ENCODE peak calls at places on chromosomes 13 and 19, in four cellular contexts. V is cardiac muscle cell, O is heart right ventricle, P is HFF-Myc. G is an unnamed sample.

GRCh38 chr19:29293292-29293691 is 80.3 kb upstream of the UQCRFS1 start:
- DNase-seq in V (no peak), O (no peak), P (no peak), G (no peak)

GRCh38 chr19:47713046-47714021 is at the start of gene EHD2:
- DNase-seq in O (peak), P (no peak), V (peak), G (no peak)

GRCh38 chr19:9847087-9847671 is 12.1 kb downstream of the PIN1 start:
- DNase-seq in O (no peak), V (peak), P (peak), G (no peak)

GRCh38 chr13:32253911-32254399 is 61.2 kb downstream of the ZAR1L start:
- DNase-seq in O (no peak), V (no peak), P (no peak), G (no peak)

GRCh38 chr19:53785196-53785889 is 38.8 kb downstream of the NLRP12 start:
- DNase-seq in P (no peak), V (no peak), O (no peak), G (no peak)

GRCh38 chr13:21719463-21719862 is 48.6 kb downstream of the FGF9 start:
- DNase-seq in P (no peak), V (no peak), O (no peak), G (no peak)

GRCh38 chr19:49117677-49118564 is 1.0 kb downstream of the C19orf73 start:
- DNase-seq in O (peak), V (no peak), P (no peak), G (no peak)

GRCh38 chr19:48975947-48976847 is 11.1 kb downstream of the FTL start:
- DNase-seq in O (no peak), V (no peak), P (no peak), G (no peak)

GRCh38 chr13:104953588-104953987 is 1581.9 kb downstream of the EFNB2 start:
- DNase-seq in O (no peak), P (no peak), V (peak), G (no peak)

GRCh38 chr13:98504371-98504963 is 72.4 kb downstream of the STK24 start:
- DNase-seq in P (no peak), V (no peak), O (no peak), G (no peak)

GRCh38 chr13:20405691-20406090 is 120.0 kb downstream of the CRYL1 start:
- DNase-seq in V (no peak), P (no peak), O (no peak), G (no peak)

GRCh38 chr13:28717170-28717569 is 1.6 kb downstream of the SLC46A3 start:
- DNase-seq in O (no peak), P (no peak), V (no peak), G (no peak)

GRCh38 chr19:46756544-46756888 is 10.3 kb upstream of the STRN4 start:
- DNase-seq in V (no peak), O (peak), P (no peak), G (no peak)

GRCh38 chr19:2813235-2814160 is 6.2 kb upstream of the ZNF554 start:
- DNase-seq in O (no peak), V (no peak), P (no peak), G (no peak)

GRCh38 chr13:110639935-110640334 is 24.6 kb downstream of the NAXD start:
- DNase-seq in P (no peak), V (no peak), O (no peak), G (no peak)

GRCh38 chr19:54684537-54684936 is 21.8 kb downstream of the LILRB4 start:
- DNase-seq in V (peak), O (no peak), P (no peak), G (no peak)

GRCh38 chr13:99665716-99666115 is 164.4 kb downstream of the TM9SF2 start:
- DNase-seq in O (no peak), V (no peak), P (no peak), G (no peak)

GRCh38 chr19:410243-410781 is 1.4 kb upstream of the C2CD4C start:
- DNase-seq in O (no peak), V (no peak), P (no peak), G (no peak)

GRCh38 chr19:34475026-34475974 is 6.3 kb upstream of the WTIP start:
- DNase-seq in P (peak), O (no peak), V (peak), G (peak)

GRCh38 chr19:29454109-29454508 is 71.7 kb upstream of the VSTM2B start:
- DNase-seq in P (no peak), V (no peak), O (no peak), G (no peak)

GRCh38 chr13:110445722-110446569 is 115.6 kb downstream of the RAB20 start:
- DNase-seq in P (no peak), V (no peak), O (no peak), G (no peak)

GRCh38 chr13:112042496-112042895 is 24.5 kb upstream of the SOX1 start:
- DNase-seq in V (no peak), P (no peak), O (no peak), G (no peak)

GRCh38 chr19:48698046-48698445 is 2.3 kb downstream of the FUT2 start:
- DNase-seq in V (peak), O (no peak), P (peak), G (no peak)

GRCh38 chr13:108834193-108834592 is 204.8 kb downstream of the MYO16 start:
- DNase-seq in P (no peak), O (no peak), V (no peak), G (no peak)

GRCh38 chr13:95298971-95299627 is 2.2 kb downstream of the ABCC4 start:
- DNase-seq in V (peak), P (peak), O (no peak), G (no peak)

GRCh38 chr13:34863360-34864135 is 78.5 kb upstream of the NBEA start:
- DNase-seq in O (no peak), V (peak), P (peak), G (peak)

GRCh38 chr13:56352356-56352755 is 788.4 kb upstream of the PRR20A start:
- DNase-seq in V (no peak), O (no peak), P (no peak), G (peak)

GRCh38 chr19:34485831-34486230 is 4.3 kb downstream of the WTIP start:
- DNase-seq in O (no peak), P (no peak), V (no peak), G (no peak)

GRCh38 chr13:99434258-99434788 is 66.9 kb upstream of the TM9SF2 start:
- DNase-seq in O (no peak), V (no peak), P (no peak), G (no peak)

GRCh38 chr19:47699360-47699917 is 13.8 kb upstream of the EHD2 start:
- DNase-seq in O (no peak), P (no peak), V (peak), G (no peak)

GRCh38 chr13:27621116-27621365 is 651 bp upstream of the POLR1D start:
- DNase-seq in P (no peak), V (no peak), O (no peak), G (no peak)

GRCh38 chr13:27621366-27622101 is at the start of gene POLR1D:
- DNase-seq in P (no peak), V (peak), O (peak), G (no peak)

GRCh38 chr13:27619093-27619705 is 1.1 kb downstream of the LNX2 start:
- DNase-seq in V (peak), P (no peak), O (no peak), G (no peak)

GRCh38 chr13:27620377-27621115 is at the start of gene LNX2:
- DNase-seq in O (peak), V (peak), P (peak), G (no peak)

DNA sequence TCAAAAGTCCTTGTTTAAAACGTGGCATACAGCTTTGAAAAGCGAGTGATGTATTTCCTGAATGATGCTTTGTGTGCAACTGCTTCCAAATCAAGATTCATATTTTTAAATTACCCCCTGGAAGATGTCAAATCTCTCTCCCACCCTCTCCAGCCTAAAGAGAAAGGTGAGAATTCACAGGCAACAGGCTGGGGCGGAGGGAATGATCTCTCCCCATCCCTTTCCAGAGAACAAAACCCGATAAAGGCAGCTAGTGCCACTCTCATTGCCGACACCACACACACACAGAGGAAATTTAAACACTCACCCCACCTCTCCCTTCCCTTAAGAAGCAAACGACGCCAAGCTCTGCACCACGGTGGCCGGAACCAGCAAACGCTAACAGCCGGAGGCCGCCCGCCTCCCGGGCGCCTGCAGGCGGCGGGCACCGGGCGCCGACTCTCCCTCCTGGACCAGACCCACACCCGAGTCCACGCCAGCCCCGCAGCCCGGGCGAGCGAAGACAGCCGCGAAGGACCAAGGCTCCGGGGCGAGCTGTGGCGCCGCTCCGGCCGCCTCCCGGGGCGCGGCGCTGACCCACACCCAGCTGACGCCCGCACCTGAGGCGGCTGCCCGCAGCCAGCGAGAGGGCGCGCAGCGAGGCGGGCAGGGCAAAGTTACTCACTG is 485 bp downstream of the LNX2 start:
- DNase-seq in V (peak), P (no peak), O (peak), G (no peak)
- TF ChIP-seq CTCF in V (peak), P (no peak), O (peak), G (peak)

DNA sequence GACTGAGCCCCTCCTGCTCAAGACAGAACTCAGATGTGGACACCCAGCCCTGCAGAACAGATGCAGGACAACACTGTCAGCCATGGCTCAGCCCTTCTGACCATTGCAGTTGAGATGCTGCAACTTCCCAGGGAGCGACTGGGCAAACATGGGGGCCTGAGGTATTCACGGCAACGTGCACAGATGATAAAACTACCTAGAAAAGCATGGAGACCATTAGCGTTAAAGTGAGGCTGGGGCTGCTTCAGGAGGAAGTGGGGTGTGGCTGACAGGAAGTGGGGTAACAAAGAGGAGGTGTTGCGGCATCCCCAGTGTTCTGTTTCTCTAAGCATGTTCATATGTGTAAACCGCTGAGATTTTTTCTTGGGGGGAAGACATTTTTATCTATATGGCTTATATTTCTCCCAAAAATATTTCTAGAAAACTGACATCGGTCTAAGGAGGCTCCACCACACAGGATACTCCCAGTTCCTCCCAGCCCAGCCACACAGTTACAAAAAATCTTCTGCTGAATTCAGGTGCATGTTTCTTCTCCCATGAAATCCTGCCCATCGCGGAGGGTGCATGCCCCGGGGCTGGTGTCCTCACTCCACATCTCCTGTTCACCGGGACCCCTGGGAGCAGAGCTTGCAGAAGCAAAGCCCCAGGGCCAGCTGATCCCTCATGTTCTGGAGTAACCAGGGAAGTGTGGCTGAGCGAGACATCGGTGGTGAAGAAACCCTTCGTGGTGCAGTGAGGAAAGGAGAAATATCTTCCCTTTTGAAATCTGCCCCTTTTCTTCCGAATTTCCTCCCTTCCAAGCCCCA is 1.1 kb upstream of the SIGLEC9 start:
- DNase-seq in O (no peak), V (no peak), P (no peak), G (no peak)
- H3K4me3 ChIP-seq in O (no peak), V (no peak), P (no peak), G (no peak)

DNA sequence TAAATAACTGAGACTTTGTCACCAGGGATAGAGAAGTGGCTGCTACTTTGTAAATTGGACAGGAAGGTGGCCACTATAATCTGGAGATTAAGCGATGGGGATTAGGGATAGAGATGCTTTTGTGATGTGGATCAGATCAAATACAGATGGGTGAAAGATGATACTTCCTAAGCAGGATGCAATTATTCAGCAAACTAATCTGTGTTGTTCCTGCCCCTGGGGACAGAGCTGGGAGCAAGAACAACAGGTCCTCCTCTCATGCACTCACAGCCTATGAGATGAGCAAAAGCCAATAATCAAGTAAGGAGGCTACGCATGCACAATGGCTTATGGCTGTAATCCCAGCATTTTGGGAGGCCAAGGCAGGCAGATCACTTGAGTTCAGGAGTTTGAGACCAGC is 4.6 kb downstream of the RGL3 start:
- DNase-seq in V (no peak), P (peak), O (no peak), G (no peak)
- TF ChIP-seq CTCF in V (no peak), P (no peak), O (no peak), G (no peak)

GRCh38 chr13:49042476-49042875 is 66.8 kb downstream of the FNDC3A start:
- DNase-seq in O (no peak), P (no peak), V (peak), G (no peak)

GRCh38 chr13:49046002-49046401 is 70.3 kb downstream of the FNDC3A start:
- DNase-seq in P (no peak), O (no peak), V (no peak), G (no peak)

GRCh38 chr13:49046534-49046933 is 70.8 kb downstream of the FNDC3A start:
- DNase-seq in V (peak), O (no peak), P (no peak), G (no peak)

GRCh38 chr13:49044849-49045248 is 69.1 kb downstream of the FNDC3A start:
- DNase-seq in O (no peak), V (no peak), P (no peak), G (no peak)

DNA sequence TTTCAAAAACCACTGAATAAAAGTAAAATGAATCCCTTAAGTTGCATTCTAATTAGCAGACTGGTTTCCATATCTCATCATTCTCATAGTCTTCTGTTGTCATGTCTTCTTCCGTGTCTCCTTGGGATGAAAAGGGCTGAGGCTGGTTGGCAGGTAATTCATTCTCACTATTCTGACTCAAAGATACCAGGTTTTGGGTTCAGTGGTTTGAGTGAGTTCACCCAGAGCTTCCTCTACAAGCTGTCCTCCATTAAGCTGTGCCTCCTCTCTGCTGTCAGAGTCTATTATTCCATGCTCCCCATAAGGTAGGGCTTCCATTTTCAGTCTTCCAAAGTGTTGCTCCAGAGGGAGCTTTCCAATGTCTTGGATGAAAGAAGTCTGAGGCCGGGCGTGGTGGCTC is 68.3 kb downstream of the FNDC3A start:
- DNase-seq in O (no peak), P (no peak), V (no peak), G (no peak)
- H3K4me3 ChIP-seq in O (no peak), P (no peak), V (no peak), G (no peak)

GRCh38 chr19:39154626-39155100 is 29.1 kb downstream of the PAK4 start:
- DNase-seq in V (peak), O (no peak), P (no peak), G (no peak)
- TF ChIP-seq CTCF in V (no peak), O (no peak), P (no peak), G (no peak)

GRCh38 chr19:52739576-52739975 is 4.7 kb upstream of the ZNF611 start:
- DNase-seq in V (no peak), P (no peak), O (no peak), G (no peak)

GRCh38 chr19:52734340-52734892 is 428 bp downstream of the ZNF611 start:
- DNase-seq in V (peak), O (peak), P (no peak), G (no peak)

GRCh38 chr19:52734893-52735661 is at the start of gene ZNF611:
- DNase-seq in V (peak), P (peak), O (peak), G (peak)

DNA sequence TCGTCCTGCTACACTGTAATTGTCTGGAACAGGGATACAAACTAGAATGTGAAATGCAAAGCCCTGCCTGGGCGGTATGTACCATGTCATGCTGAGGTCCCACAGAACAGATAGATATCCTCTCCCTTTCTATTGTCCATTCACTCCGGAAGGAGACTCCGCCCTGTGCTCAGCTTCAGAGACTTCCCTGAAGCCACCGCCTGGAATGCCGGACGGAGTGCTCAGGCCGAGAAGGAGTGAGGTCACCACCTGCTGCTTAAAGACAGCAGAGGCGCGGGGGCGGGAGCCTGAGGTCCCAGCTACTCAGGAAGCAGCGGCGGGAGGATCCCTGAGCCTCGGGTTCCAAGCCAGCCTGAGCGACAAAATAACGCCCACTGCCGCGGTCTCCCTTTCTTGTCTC is 890 bp upstream of the ZNF611 start:
- DNase-seq in P (no peak), V (peak), O (peak), G (peak)
- H3K4me3 ChIP-seq in P (no peak), V (no peak), O (no peak), G (peak)

GRCh38 chr19:18477042-18477760 is 39.3 kb upstream of the ISYNA1 start:
- DNase-seq in O (no peak), V (no peak), P (no peak), G (no peak)
- TF ChIP-seq CTCF in O (peak), V (no peak), P (peak), G (peak)

DNA sequence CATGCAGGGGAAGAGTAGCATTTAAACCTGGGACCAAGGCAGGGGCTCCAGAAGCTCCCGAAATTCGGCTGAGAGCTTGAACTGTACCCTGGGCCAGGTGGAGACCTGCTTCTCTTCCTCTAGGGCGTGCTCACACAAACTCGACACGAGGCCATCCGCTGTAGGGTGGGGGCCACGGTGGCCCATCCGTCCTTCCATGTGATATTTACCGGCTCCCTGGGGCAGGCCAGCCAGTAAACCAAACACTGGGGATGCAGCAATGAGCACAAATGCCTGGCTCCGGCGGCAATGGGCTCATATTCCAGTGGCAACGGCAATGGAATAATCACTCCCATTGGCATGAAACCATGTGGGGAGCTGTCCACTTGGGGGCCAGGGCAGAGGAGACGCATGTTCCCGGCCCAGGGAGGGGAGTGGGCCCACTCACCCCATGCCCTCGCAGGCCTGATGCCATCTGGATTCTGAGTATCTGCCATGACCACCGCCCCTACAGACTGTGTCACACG is 10.8 kb downstream of the SH3GL1 start:
- DNase-seq in P (no peak), V (no peak), O (no peak), G (no peak)
- H3K4me3 ChIP-seq in P (no peak), V (no peak), O (no peak), G (no peak)